ENCODE peak calls at places on chromosomes 11 and 22, in seven cellular contexts. T, M, L, S, U, P and I are unnamed samples.
A peak's percentile ranks its signal among the peaks of the same experiment; 100 is the strongest.

GRCh38 chr11:115515647-115516046 is 11.4 kb upstream of the CADM1 start:
- DNase-seq in U (no peak), P (no peak), S (no peak), L (no peak), T (no peak), M (no peak), I (no peak)

GRCh38 chr22:44729391-44730012 is 22.9 kb upstream of the ARHGAP8 start:
- DNase-seq in S (no peak), T (peak; percentile 73), U (peak; percentile 61), L (no peak), M (no peak), P (no peak), I (no peak)

GRCh38 chr11:369336-370018 is at the start of gene B4GALNT4:
- DNase-seq in T (no peak), U (no peak), L (peak; percentile 40), S (peak; percentile 41), P (no peak), M (no peak), I (peak; percentile 48)

GRCh38 chr11:19967796-19968195 is 192.5 kb downstream of the DBX1 start:
- DNase-seq in S (no peak), L (no peak), P (no peak), U (no peak), M (no peak), T (no peak), I (no peak)

GRCh38 chr11:12280838-12281565 is 96.4 kb upstream of the PARVA start:
- DNase-seq in S (peak; percentile 8), T (no peak), P (no peak), L (no peak), M (no peak), U (no peak), I (no peak)

GRCh38 chr22:50015451-50016307 is 3.1 kb upstream of the IL17REL start:
- DNase-seq in S (no peak), U (no peak), L (no peak), T (no peak), P (no peak), M (peak; percentile 23), I (no peak)

GRCh38 chr11:288328-289144 is at the start of gene PGGHG:
- DNase-seq in S (peak; percentile 53), U (peak; percentile 59), M (peak; percentile 76), L (peak; percentile 18), P (no peak), T (peak; percentile 18), I (no peak)

GRCh38 chr11:119318240-119319135 is 1.6 kb upstream of the MCAM start:
- DNase-seq in L (no peak), U (no peak), S (no peak), M (peak; percentile 64), T (no peak), P (peak; percentile 38), I (no peak)

GRCh38 chr11:6206456-6207180 is 1.3 kb downstream of the C11orf42 start:
- DNase-seq in T (no peak), U (no peak), M (no peak), P (no peak), S (no peak), L (no peak), I (no peak)

GRCh38 chr22:35231585-35232084 is 25.7 kb upstream of the HMGXB4 start:
- DNase-seq in T (peak; percentile 48), L (peak; percentile 62), S (peak; percentile 65), P (peak; percentile 72), M (peak; percentile 44), U (peak; percentile 48), I (peak; percentile 77)

GRCh38 chr11:69449320-69450063 is 32.0 kb upstream of the LINC01488 start:
- DNase-seq in M (no peak), L (no peak), U (peak; percentile 45), S (no peak), P (no peak), T (peak; percentile 48), I (no peak)

GRCh38 chr11:118049771-118050170 is 27.1 kb upstream of the TMPRSS4 start:
- DNase-seq in M (no peak), U (no peak), P (no peak), T (no peak), L (no peak), S (no peak), I (no peak)

GRCh38 chr11:122342089-122342749 is 226.2 kb upstream of the BLID start:
- DNase-seq in U (no peak), L (no peak), T (no peak), M (no peak), S (no peak), P (no peak), I (no peak)

GRCh38 chr11:11843233-11843632 is 1.5 kb downstream of the USP47 start:
- DNase-seq in L (no peak), U (no peak), M (no peak), T (no peak), P (no peak), S (no peak), I (peak; percentile 15)

GRCh38 chr11:102666331-102666957 is 39.1 kb downstream of the MMP27 start:
- DNase-seq in S (no peak), M (no peak), U (peak; percentile 17), L (peak; percentile 57), T (no peak), P (no peak), I (peak; percentile 36)

GRCh38 chr11:111604392-111605009 is 2.3 kb downstream of the SIK2 start:
- DNase-seq in P (peak; percentile 43), L (peak; percentile 33), T (no peak), M (no peak), S (no peak), U (no peak), I (no peak)

GRCh38 chr11:75301602-75302345 is 49.7 kb downstream of the ARRB1 start:
- DNase-seq in T (no peak), L (peak; percentile 44), P (peak; percentile 69), M (peak; percentile 53), S (no peak), U (no peak), I (peak; percentile 26)

GRCh38 chr22:42814616-42815015 is 42.5 kb downstream of the ARFGAP3 start:
- DNase-seq in P (no peak), U (no peak), M (no peak), T (no peak), S (no peak), L (no peak), I (no peak)

GRCh38 chr22:37601203-37601539 is 7.5 kb upstream of the GGA1 start:
- DNase-seq in S (no peak), L (no peak), P (no peak), M (peak; percentile 56), T (no peak), U (no peak), I (no peak)

GRCh38 chr11:115222218-115222862 is 281.9 kb downstream of the CADM1 start:
- DNase-seq in L (peak; percentile 96), P (no peak), S (no peak), U (no peak), M (no peak), T (no peak), I (no peak)

GRCh38 chr11:91104237-91104636 is 881.4 kb upstream of the CHORDC1 start:
- DNase-seq in T (no peak), U (no peak), M (no peak), L (no peak), P (no peak), S (no peak), I (no peak)

GRCh38 chr11:55707029-55707428 is 45.0 kb downstream of the OR4C6 start:
- DNase-seq in M (no peak), T (no peak), P (peak; percentile 1), L (peak; percentile 6), S (no peak), U (no peak), I (no peak)

GRCh38 chr11:120648706-120649250 is 137.2 kb downstream of the GRIK4 start:
- DNase-seq in T (peak; percentile 32), L (no peak), P (no peak), S (no peak), M (no peak), U (no peak), I (no peak)

GRCh38 chr11:28366549-28367341 is 258.6 kb downstream of the METTL15 start:
- DNase-seq in M (no peak), P (no peak), T (no peak), S (no peak), U (no peak), L (no peak), I (no peak)

GRCh38 chr11:104934594-104934993 is 33.8 kb downstream of the CASP4 start:
- DNase-seq in M (no peak), P (no peak), L (no peak), U (no peak), S (no peak), T (no peak), I (no peak)

GRCh38 chr11:108937756-108938155 is 272.9 kb downstream of the DDX10 start:
- DNase-seq in L (no peak), U (no peak), M (no peak), S (no peak), T (no peak), P (no peak), I (no peak)

GRCh38 chr11:75664366-75664765 is 4.5 kb downstream of the MAP6 start:
- DNase-seq in U (no peak), S (no peak), T (no peak), P (no peak), L (no peak), M (no peak), I (no peak)

GRCh38 chr11:7905549-7905948 is 25.5 kb downstream of the OR10A6 start:
- DNase-seq in M (no peak), P (no peak), T (no peak), L (no peak), S (no peak), U (no peak), I (no peak)

GRCh38 chr11:10796191-10796590 is 12.5 kb downstream of the EIF4G2 start:
- DNase-seq in L (no peak), S (no peak), U (no peak), M (no peak), T (no peak), P (no peak), I (no peak)

GRCh38 chr11:130315354-130315970 is 745 bp upstream of the ZBTB44 start:
- DNase-seq in P (peak; percentile 29), S (peak; percentile 29), T (no peak), M (peak; percentile 55), U (peak; percentile 12), L (no peak), I (peak; percentile 14)

GRCh38 chr11:27619039-27619438 is 81.2 kb downstream of the BDNF start:
- DNase-seq in P (no peak), M (no peak), T (no peak), U (no peak), S (no peak), L (no peak), I (no peak)

GRCh38 chr11:33742249-33742851 is 6.1 kb upstream of the CD59 start:
- DNase-seq in P (no peak), U (no peak), S (no peak), T (no peak), L (no peak), M (no peak), I (no peak)

GRCh38 chr11:2804701-2805387 is 80.7 kb downstream of the CDKN1C start:
- DNase-seq in S (no peak), P (no peak), L (no peak), U (no peak), M (peak; percentile 17), T (peak; percentile 50), I (no peak)

GRCh38 chr11:83521647-83522596 is 235.8 kb upstream of the CCDC90B start:
- DNase-seq in M (no peak), S (no peak), L (peak; percentile 40), U (no peak), P (no peak), T (no peak), I (no peak)

GRCh38 chr22:46084943-46085830 is 65.1 kb upstream of the PPARA start:
- DNase-seq in T (peak; percentile 78), P (no peak), U (peak; percentile 76), S (no peak), L (no peak), M (peak; percentile 82), I (peak; percentile 91)

GRCh38 chr11:92082652-92083051 is 142.0 kb upstream of the FAT3 start:
- DNase-seq in U (no peak), L (no peak), M (no peak), T (no peak), P (no peak), S (no peak), I (no peak)

GRCh38 chr11:6746086-6746618 is 25.6 kb downstream of the OR2AG2 start:
- DNase-seq in L (no peak), S (peak; percentile 27), P (no peak), U (no peak), M (no peak), T (no peak), I (no peak)

GRCh38 chr11:129853508-129854228 is 38.0 kb downstream of the TMEM45B start:
- DNase-seq in S (peak; percentile 25), P (peak; percentile 79), L (peak; percentile 97), U (peak; percentile 83), T (no peak), M (peak; percentile 87), I (peak; percentile 93)